ENCODE peak calls at places on chromosomes 16 and 17, in four cellular contexts. H, O, M and G are unnamed samples.

GRCh38 chr16:57668259-57668563 is at the start of gene ADGRG3:
- DNase-seq in H (no peak), O (no peak), M (no peak), G (no peak)

GRCh38 chr16:46662123-46662522 is 26.9 kb downstream of the VPS35 start:
- DNase-seq in H (no peak), O (no peak), M (no peak), G (no peak)

GRCh38 chr16:85303354-85303883 is 191.1 kb upstream of the CIBAR2 start:
- DNase-seq in H (peak; percentile 86), O (peak; percentile 95), M (no peak), G (peak; percentile 81)

GRCh38 chr16:9058211-9058610 is 33.2 kb upstream of the HAPSTR1 start:
- DNase-seq in H (no peak), O (no peak), M (no peak), G (no peak)

GRCh38 chr16:3595521-3596021 is 15.8 kb downstream of the SLX4 start:
- DNase-seq in H (no peak), O (no peak), M (no peak), G (no peak)

GRCh38 chr17:55587608-55588139 is 76.4 kb upstream of the SMIM36 start:
- DNase-seq in H (no peak), O (no peak), M (peak; percentile 65), G (no peak)

GRCh38 chr16:27364493-27365141 is 37.4 kb upstream of the IL21R start:
- DNase-seq in H (no peak), O (no peak), M (no peak), G (no peak)

GRCh38 chr17:16398270-16399267 is 16.8 kb upstream of the TRPV2 start:
- DNase-seq in H (no peak), O (no peak), M (no peak), G (peak; percentile 80)

GRCh38 chr16:82331974-82332750 is 162.1 kb upstream of the MPHOSPH6 start:
- DNase-seq in H (no peak), O (no peak), M (no peak), G (peak; percentile 51)

GRCh38 chr17:7588553-7589203 is 1.2 kb downstream of the SOX15 start:
- DNase-seq in H (peak; percentile 56), O (no peak), M (no peak), G (no peak)

GRCh38 chr16:53817117-53817516 is 113.2 kb downstream of the FTO start:
- DNase-seq in H (no peak), O (no peak), M (peak; percentile 96), G (peak; percentile 51)

GRCh38 chr16:29898135-29898534 is 1.2 kb downstream of the SEZ6L2 start:
- DNase-seq in H (peak; percentile 44), O (no peak), M (no peak), G (peak; percentile 49)

GRCh38 chr16:17780181-17780580 is 309.4 kb upstream of the XYLT1 start:
- DNase-seq in H (no peak), O (no peak), M (peak; percentile 23), G (no peak)

GRCh38 chr16:89972244-89973234 is 24.0 kb downstream of the DEF8 start:
- DNase-seq in H (peak; percentile 90), O (peak; percentile 95), M (peak; percentile 85), G (peak; percentile 94)

GRCh38 chr16:89269805-89270665 is 52.5 kb downstream of the ZNF778 start:
- DNase-seq in H (peak; percentile 25), O (no peak), M (no peak), G (no peak)

GRCh38 chr16:75789237-75789636 is 62.9 kb upstream of the CPHXL start:
- DNase-seq in H (no peak), O (no peak), M (peak; percentile 46), G (peak; percentile 55)

GRCh38 chr16:67150058-67150832 is 553 bp downstream of the B3GNT9 start:
- DNase-seq in H (peak; percentile 84), O (peak; percentile 94), M (peak; percentile 55), G (peak; percentile 89)

GRCh38 chr16:10362077-10362863 is 23.6 kb upstream of the ATF7IP2 start:
- DNase-seq in H (no peak), O (no peak), M (no peak), G (no peak)

GRCh38 chr17:9230346-9230745 is 209.0 kb downstream of the NTN1 start:
- DNase-seq in H (no peak), O (no peak), M (peak; percentile 23), G (no peak)

GRCh38 chr16:69107311-69107962 is 2.0 kb downstream of the HAS3 start:
- DNase-seq in H (peak; percentile 47), O (peak; percentile 76), M (no peak), G (peak; percentile 35)

GRCh38 chr17:49240619-49241018 is 10.0 kb upstream of the PHOSPHO1 start:
- DNase-seq in H (no peak), O (no peak), M (no peak), G (no peak)

GRCh38 chr16:768428-768827 is 7.9 kb downstream of the MSLN start:
- DNase-seq in H (no peak), O (no peak), M (no peak), G (no peak)

GRCh38 chr17:760371-760770 is 8.3 kb upstream of the GEMIN4 start:
- DNase-seq in H (no peak), O (no peak), M (no peak), G (no peak)

GRCh38 chr17:1078831-1079561 is 82.1 kb downstream of the TIMM22 start:
- DNase-seq in H (peak; percentile 70), O (peak; percentile 61), M (no peak), G (peak; percentile 67)

GRCh38 chr16:4090476-4090875 is 25.8 kb downstream of the ADCY9 start:
- DNase-seq in H (no peak), O (no peak), M (no peak), G (no peak)

GRCh38 chr17:35129973-35130351 is 8.5 kb downstream of the FNDC8 start:
- DNase-seq in H (no peak), O (no peak), M (peak; percentile 40), G (no peak)

GRCh38 chr16:10261077-10261476 is 78.8 kb upstream of the GRIN2A start:
- DNase-seq in H (no peak), O (no peak), M (no peak), G (no peak)

GRCh38 chr16:87207509-87207908 is 109.7 kb downstream of the C16orf95 start:
- DNase-seq in H (no peak), O (no peak), M (peak; percentile 81), G (no peak)

GRCh38 chr17:42311240-42312034 is 23.1 kb downstream of the STAT5A start:
- DNase-seq in H (peak; percentile 72), O (no peak), M (peak; percentile 94), G (peak; percentile 82)

GRCh38 chr16:72198021-72198420 is 26.1 kb upstream of the PMFBP1 start:
- DNase-seq in H (no peak), O (no peak), M (peak; percentile 80), G (no peak)

GRCh38 chr17:19867094-19867653 is 562 bp downstream of the ULK2 start:
- DNase-seq in H (peak; percentile 91), O (peak; percentile 75), M (peak; percentile 54), G (peak; percentile 85)

GRCh38 chr16:59148312-59148711 is 414.2 kb upstream of the GOT2 start:
- DNase-seq in H (no peak), O (no peak), M (no peak), G (no peak)

GRCh38 chr16:84547539-84548058 is 43.1 kb upstream of the MEAK7 start:
- DNase-seq in H (no peak), O (peak; percentile 58), M (no peak), G (peak; percentile 84)

DNA sequence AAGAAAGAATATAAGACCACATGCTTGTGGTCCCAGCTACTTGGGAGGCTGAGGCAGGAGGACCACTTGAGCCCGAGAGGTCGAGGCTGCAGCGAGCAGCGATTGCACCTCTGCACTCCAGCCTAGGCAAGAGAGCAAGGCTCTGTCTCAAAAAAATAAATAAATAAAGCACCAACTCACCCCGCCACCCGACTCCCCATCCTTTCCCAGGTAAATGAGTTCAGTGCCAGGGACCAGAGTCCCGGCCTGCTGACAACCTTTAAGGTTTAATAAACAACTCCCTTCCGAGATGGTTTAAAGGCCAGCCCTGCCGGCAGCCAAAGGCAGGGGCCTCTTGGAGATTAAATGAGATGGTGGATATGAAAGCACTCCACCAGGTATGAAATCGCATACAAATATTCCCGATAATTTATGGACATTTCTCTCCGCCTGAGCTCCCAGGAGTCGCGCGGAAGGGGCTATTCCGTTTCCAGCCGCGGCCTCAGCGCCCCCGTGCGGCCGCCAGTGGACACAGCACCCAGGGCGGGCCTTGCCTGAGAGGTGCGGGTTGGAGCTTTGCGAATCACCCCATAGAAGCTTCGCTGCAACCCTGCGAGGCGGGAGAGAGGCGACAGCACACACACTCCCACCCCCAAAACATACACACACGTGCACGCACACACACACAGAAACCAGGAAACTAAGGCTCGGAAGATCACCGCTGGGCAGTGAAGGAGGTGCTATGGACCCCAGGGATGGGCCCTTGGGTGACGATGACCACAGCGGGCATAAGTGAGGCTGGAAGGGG is 4.0 kb upstream of the RPL38 start:
- DNase-seq in H (peak; percentile 89), O (peak; percentile 97), M (no peak), G (peak; percentile 66)
- H4K8ac ChIP-seq in H (no peak overlapping the region), O (peak overlapping the region; percentile 4), M (no peak overlapping the region), G (no peak overlapping the region)

GRCh38 chr16:56607675-56608042 is 725 bp upstream of the MT2A start:
- DNase-seq in H (no peak), O (no peak), M (no peak), G (no peak)
- H3K23ac ChIP-seq in H (no peak overlapping the region), O (no peak overlapping the region), M (peak overlapping the region; percentile 99), G (no peak overlapping the region)

GRCh38 chr17:28282596-28282995 is 36.4 kb upstream of the TMEM97 start:
- DNase-seq in H (no peak), O (no peak), M (peak; percentile 92), G (peak; percentile 48)

GRCh38 chr17:28274591-28275265 is 44.3 kb upstream of the TMEM97 start:
- DNase-seq in H (no peak), O (no peak), M (no peak), G (no peak)

GRCh38 chr17:28276011-28276410 is 43.0 kb upstream of the TMEM97 start:
- DNase-seq in H (no peak), O (no peak), M (no peak), G (no peak)

GRCh38 chr17:28280826-28281225 is 38.2 kb upstream of the TMEM97 start:
- DNase-seq in H (no peak), O (no peak), M (no peak), G (no peak)

DNA sequence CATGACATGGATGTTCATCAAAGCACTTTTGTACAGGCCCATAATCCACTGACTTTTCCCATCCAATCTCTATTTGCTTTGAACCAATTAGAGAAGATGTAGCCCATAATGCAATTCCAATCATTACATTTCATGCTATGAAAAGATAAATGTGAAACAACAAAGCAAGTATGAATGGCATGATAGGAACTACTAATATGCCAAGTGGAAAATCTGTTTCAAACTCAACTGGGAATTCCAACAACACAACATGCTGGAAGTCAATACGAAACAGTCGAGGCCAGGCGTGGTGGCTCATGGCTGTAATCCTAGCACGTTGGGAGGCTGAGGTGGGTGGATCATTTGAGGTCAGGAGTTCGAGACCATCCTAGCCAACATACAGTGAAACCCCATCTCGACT is 39.6 kb upstream of the TMEM97 start:
- DNase-seq in H (no peak), O (no peak), M (peak; percentile 26), G (no peak)
- H3K56ac ChIP-seq in H (no peak overlapping the region), O (no peak overlapping the region), M (no peak overlapping the region), G (no peak overlapping the region)

GRCh38 chr17:79821331-79822095 is 17.7 kb downstream of the CBX4 start:
- DNase-seq in H (no peak), O (no peak), M (no peak), G (no peak)
- H4K8ac ChIP-seq in H (no peak overlapping the region), O (no peak overlapping the region), M (no peak overlapping the region), G (no peak overlapping the region)